ENCODE peak calls at places on chromosomes 5 and 9, in four cellular contexts. F, V, N and D are unnamed samples.

GRCh38 chr9:16744386-16744785 is 126.1 kb downstream of the BNC2 start:
- DNase-seq in N (no peak), F (no peak), V (no peak), D (no peak)

GRCh38 chr9:93958875-93959682 is 3.9 kb upstream of the BARX1 start:
- DNase-seq in N (peak; percentile 65), F (no peak), V (no peak), D (no peak)

GRCh38 chr9:33220681-33221567 is 19.0 kb upstream of the SPINK4 start:
- DNase-seq in F (no peak), N (no peak), V (no peak), D (no peak)

GRCh38 chr9:124264812-124265211 is 7.1 kb downstream of the NEK6 start:
- DNase-seq in F (no peak), N (no peak), V (peak; percentile 91), D (no peak)

GRCh38 chr5:149019562-149020140 is 43.2 kb downstream of the SH3TC2 start:
- DNase-seq in F (no peak), V (no peak), N (no peak), D (no peak)

GRCh38 chr9:120875954-120876841 is 790 bp downstream of the PHF19 start:
- DNase-seq in V (no peak), F (peak; percentile 93), N (peak; percentile 94), D (peak; percentile 86)

GRCh38 chr9:114048533-114049452 is 29.3 kb downstream of the AMBP start:
- DNase-seq in N (no peak), V (no peak), F (no peak), D (no peak)

GRCh38 chr5:154442801-154443200 is 3.0 kb upstream of the SAP30L start:
- DNase-seq in V (no peak), F (no peak), N (no peak), D (no peak)

GRCh38 chr5:129460121-129460950 is at the start of gene ADAMTS19:
- DNase-seq in F (no peak), V (no peak), N (peak; percentile 61), D (no peak)

GRCh38 chr5:5155617-5156016 is 15.5 kb downstream of the ADAMTS16 start:
- DNase-seq in V (no peak), N (no peak), F (no peak), D (no peak)

GRCh38 chr5:157612071-157612476 is 36.5 kb upstream of the ADAM19 start:
- DNase-seq in N (no peak), V (no peak), F (no peak), D (no peak)

GRCh38 chr5:78779262-78779661 is 130.7 kb upstream of the LHFPL2 start:
- DNase-seq in V (no peak), N (no peak), F (no peak), D (no peak)

GRCh38 chr9:100408541-100409175 is 18.3 kb upstream of the MSANTD3 start:
- DNase-seq in N (no peak), F (no peak), V (no peak), D (no peak)

GRCh38 chr5:115170128-115170923 is 618 bp upstream of the TRIM36 start:
- DNase-seq in F (peak; percentile 28), V (no peak), N (peak; percentile 78), D (no peak)

GRCh38 chr5:64209353-64209752 is 43.7 kb downstream of the RNF180 start:
- DNase-seq in N (no peak), F (no peak), V (no peak), D (no peak)

GRCh38 chr9:99820330-99821186 is 1.1 kb upstream of the NR4A3 start:
- DNase-seq in F (peak; percentile 43), N (no peak), V (no peak), D (peak; percentile 47)

GRCh38 chr9:114373960-114374730 is 13.6 kb downstream of the AKNA start:
- DNase-seq in F (no peak), V (no peak), N (no peak), D (no peak)

GRCh38 chr5:146606838-146607237 is 90.8 kb upstream of the GPR151 start:
- DNase-seq in F (no peak), V (no peak), N (no peak), D (no peak)

GRCh38 chr5:53431665-53432064 is 48.8 kb upstream of the FST start:
- DNase-seq in N (no peak), F (no peak), V (no peak), D (no peak)

GRCh38 chr9:37915911-37916470 is 12.1 kb upstream of the SLC25A51 start:
- DNase-seq in F (no peak), V (no peak), N (no peak), D (no peak)

GRCh38 chr9:110126986-110127864 is 80.7 kb downstream of the C9orf152 start:
- DNase-seq in F (no peak), V (no peak), N (no peak), D (peak; percentile 86)

GRCh38 chr9:127634698-127635097 is 22.6 kb downstream of the STXBP1 start:
- DNase-seq in N (no peak), V (no peak), F (no peak), D (peak; percentile 36)

GRCh38 chr5:82259172-82259800 is 18.9 kb downstream of the RPS23 start:
- DNase-seq in V (no peak), F (peak; percentile 14), N (peak; percentile 30), D (no peak)

DNA sequence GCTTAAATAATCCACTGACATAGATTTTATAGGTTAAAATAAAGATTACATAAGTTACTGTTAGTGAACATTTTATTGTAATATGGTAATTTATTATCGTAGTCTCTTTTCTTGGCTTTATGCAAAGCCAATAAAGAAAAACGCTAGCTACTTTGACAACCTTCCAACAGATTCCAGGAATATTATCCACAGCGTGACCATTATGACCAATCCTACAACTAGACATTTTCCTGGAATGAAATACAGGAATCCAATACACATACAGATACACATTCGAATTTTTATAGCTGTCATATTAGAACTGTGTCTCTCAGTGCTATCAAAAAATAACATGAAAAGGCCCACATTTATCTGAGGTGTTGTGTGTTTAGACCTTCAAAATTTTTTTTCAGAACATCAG is 13.1 kb downstream of the RPS23 start:
- DNase-seq in V (no peak), N (no peak), F (no peak), D (no peak)
- TF ChIP-seq PBX3 in V (no peak), N (no peak), F (no peak), D (no peak)

DNA sequence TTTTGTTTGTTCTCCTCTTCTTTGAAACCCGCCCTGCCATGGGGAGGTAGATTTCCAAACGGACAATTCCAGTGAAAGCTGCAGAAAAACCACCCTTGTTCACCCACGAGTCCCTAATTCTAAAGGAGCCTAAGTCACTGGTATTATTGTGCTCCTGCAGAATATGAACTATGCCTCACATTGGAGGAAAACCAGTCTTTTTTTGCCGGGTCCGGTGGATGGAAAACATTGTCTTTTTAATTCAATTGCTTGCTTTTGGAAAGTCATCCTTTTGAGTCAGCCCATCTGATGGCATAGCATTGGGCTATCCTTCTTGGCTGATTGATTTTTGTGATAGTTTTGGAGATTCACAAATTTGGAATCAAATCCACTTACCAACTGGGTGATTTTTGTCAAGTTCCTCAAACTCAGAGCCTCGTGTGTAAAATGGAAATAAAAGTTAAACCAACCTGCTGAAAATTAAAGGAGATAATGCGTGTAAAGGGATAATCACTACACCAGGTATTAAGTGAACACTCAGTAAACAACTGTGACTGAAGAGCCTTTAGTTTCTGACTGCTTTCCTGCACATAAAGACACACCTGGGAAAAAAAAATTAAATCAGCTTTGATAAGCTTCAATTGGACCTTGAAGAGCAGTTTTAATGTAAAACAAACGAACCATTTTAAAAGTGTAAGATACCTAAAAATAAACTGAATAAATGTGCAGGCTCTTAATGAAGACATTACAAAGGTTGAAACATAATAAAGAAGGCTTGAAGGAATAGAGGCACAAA is 783 bp upstream of the CCNJL start:
- DNase-seq in F (peak; percentile 28), V (no peak), N (peak; percentile 48), D (no peak)
- TF ChIP-seq CTCF in F (no peak), V (no peak), N (no peak), D (no peak)

DNA sequence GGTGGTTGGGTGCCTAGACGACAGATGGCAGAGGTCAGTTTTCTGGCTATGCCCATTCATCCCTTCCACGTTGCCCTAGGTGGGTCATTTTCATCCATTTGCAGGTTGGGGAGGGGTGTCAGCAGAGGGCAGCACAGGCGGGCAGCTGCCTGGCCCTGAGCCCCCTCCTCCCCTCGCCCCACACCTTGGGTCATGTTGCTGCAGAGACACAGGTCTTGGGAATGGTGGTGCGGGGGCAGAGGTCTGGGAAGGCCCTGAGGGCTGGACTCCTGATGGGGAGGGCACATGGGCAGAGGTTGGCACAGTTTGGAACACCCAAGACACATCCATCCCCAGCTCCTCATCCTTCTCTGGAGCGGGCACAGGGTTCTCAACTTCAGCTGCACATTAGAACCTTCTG is 103.2 kb upstream of the LMX1B start:
- DNase-seq in N (no peak), V (no peak), F (no peak), D (no peak)
- TF ChIP-seq PBX3 in N (no peak), V (no peak), F (no peak), D (no peak)

GRCh38 chr5:109141499-109142200 is 268.1 kb downstream of the PJA2 start:
- DNase-seq in F (no peak), V (no peak), N (no peak), D (no peak)
- TF ChIP-seq CTCF in F (no peak), V (no peak), N (no peak), D (peak; percentile 10)

DNA sequence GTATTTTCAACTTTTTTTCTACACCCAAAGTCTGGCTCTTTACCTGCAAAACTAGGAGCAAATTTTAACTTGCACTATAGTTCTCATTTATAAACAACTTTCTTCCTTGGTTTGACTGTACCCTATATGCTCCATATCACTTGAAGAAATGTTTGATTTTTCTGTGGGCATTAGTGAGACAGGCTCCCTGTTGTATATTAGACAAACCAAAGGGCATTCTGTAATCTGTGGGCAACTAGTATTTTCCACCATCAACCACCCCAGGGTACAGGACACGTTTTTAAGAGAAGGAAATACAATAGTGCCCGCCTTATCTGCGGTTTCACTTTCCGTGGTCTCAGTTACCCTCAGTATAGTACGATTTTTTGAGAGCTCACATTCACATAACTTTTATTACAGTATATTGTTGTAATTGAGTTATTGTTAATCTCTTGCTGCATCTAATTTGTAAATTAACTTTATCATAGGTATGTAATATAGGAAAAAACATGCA is 127.6 kb downstream of the NR3C1 start:
- DNase-seq in N (no peak), F (no peak), V (no peak), D (no peak)
- TF ChIP-seq PBX3 in N (no peak), F (no peak), V (no peak), D (no peak)